ENCODE peak calls at places on chromosome 1, in six cellular contexts. L is transverse colon; C is effector memory CD4-positive, alpha-beta T cell; G is AG04450; N is right atrium auricular region; W is fibroblast of lung. M is an unnamed sample. For H3K27me3, the result is how much of the 10 kb centered on the place peaks cover.

GRCh38 chr1:81305997-81306452 is 494.7 kb upstream of the ADGRL2 start:
- DNase-seq in L (no peak), C (no peak), G (peak), N (no peak), W (peak), M (no peak)

GRCh38 chr1:160542303-160542945 is 19.4 kb upstream of the SLAMF6 start:
- DNase-seq in L (no peak), C (no peak), G (no peak), N (no peak), W (no peak), M (no peak)

GRCh38 chr1:43265431-43265830 is 4.4 kb upstream of the TMEM125 start:
- DNase-seq in L (no peak), C (no peak), G (no peak), N (no peak), W (no peak), M (no peak)

GRCh38 chr1:86436041-86436440 is 12.1 kb downstream of the CLCA2 start:
- DNase-seq in L (no peak), C (no peak), G (no peak), N (no peak), W (no peak), M (no peak)

GRCh38 chr1:157496121-157496526 is 56.2 kb downstream of the FCRL5 start:
- DNase-seq in L (no peak), C (no peak), G (no peak), N (no peak), W (peak), M (no peak)

GRCh38 chr1:204520834-204521709 is 4.9 kb downstream of the MDM4 start:
- DNase-seq in L (peak), C (peak), G (peak), N (no peak), W (peak), M (no peak)

GRCh38 chr1:86823821-86824500 is 90.0 kb downstream of the SELENOF start:
- DNase-seq in L (no peak), C (no peak), G (no peak), N (no peak), W (no peak), M (no peak)

GRCh38 chr1:3905953-3906671 is 6.0 kb upstream of the C1orf174 start:
- DNase-seq in L (no peak), C (no peak), G (no peak), N (no peak), W (no peak), M (no peak)

GRCh38 chr1:29631361-29631760 is 395.0 kb downstream of the PTPRU start:
- DNase-seq in L (no peak), C (no peak), G (peak), N (no peak), W (peak), M (no peak)

GRCh38 chr1:50929376-50929958 is 30.6 kb downstream of the FAF1 start:
- DNase-seq in L (no peak), C (no peak), G (peak), N (no peak), W (peak), M (no peak)

GRCh38 chr1:232587141-232588008 is 42.6 kb downstream of the SIPA1L2 start:
- DNase-seq in L (no peak), C (no peak), G (no peak), N (no peak), W (no peak), M (no peak)

GRCh38 chr1:1136547-1137230 is 20.8 kb upstream of the C1orf159 start:
- DNase-seq in L (peak), C (no peak), G (no peak), N (no peak), W (no peak), M (no peak)

GRCh38 chr1:56331892-56332567 is 247.3 kb downstream of the PLPP3 start:
- DNase-seq in L (no peak), C (no peak), G (no peak), N (no peak), W (peak), M (no peak)

GRCh38 chr1:6601865-6602668 is 602 bp downstream of the KLHL21 start:
- DNase-seq in L (peak), C (no peak), G (no peak), N (no peak), W (peak), M (peak)

GRCh38 chr1:4408380-4408779 is 246.0 kb upstream of the AJAP1 start:
- DNase-seq in L (no peak), C (no peak), G (no peak), N (no peak), W (no peak), M (no peak)

GRCh38 chr1:215273838-215274516 is 191.4 kb downstream of the KCNK2 start:
- DNase-seq in L (no peak), C (no peak), G (peak), N (no peak), W (peak), M (no peak)

GRCh38 chr1:175307160-175307559 is 114.6 kb upstream of the KIAA0040 start:
- DNase-seq in L (no peak), C (no peak), G (no peak), N (no peak), W (no peak), M (no peak)

GRCh38 chr1:35029756-35030155 is 2.0 kb downstream of the ZMYM6 start:
- DNase-seq in L (no peak), C (no peak), G (no peak), N (no peak), W (no peak), M (no peak)

GRCh38 chr1:56313560-56313959 is 265.8 kb downstream of the PLPP3 start:
- DNase-seq in L (no peak), C (no peak), G (no peak), N (no peak), W (no peak), M (no peak)

GRCh38 chr1:222167111-222167510 is 380.8 kb downstream of the HHIPL2 start:
- DNase-seq in L (peak), C (no peak), G (peak), N (no peak), W (peak), M (no peak)

GRCh38 chr1:21653744-21654100 is 15.4 kb downstream of the RAP1GAP start:
- DNase-seq in L (no peak), C (no peak), G (no peak), N (no peak), W (no peak), M (no peak)
- H3K27me3 ChIP-seq in L (under half), C (under half), G (under half), N (under half), W (under half), M (under half)

DNA sequence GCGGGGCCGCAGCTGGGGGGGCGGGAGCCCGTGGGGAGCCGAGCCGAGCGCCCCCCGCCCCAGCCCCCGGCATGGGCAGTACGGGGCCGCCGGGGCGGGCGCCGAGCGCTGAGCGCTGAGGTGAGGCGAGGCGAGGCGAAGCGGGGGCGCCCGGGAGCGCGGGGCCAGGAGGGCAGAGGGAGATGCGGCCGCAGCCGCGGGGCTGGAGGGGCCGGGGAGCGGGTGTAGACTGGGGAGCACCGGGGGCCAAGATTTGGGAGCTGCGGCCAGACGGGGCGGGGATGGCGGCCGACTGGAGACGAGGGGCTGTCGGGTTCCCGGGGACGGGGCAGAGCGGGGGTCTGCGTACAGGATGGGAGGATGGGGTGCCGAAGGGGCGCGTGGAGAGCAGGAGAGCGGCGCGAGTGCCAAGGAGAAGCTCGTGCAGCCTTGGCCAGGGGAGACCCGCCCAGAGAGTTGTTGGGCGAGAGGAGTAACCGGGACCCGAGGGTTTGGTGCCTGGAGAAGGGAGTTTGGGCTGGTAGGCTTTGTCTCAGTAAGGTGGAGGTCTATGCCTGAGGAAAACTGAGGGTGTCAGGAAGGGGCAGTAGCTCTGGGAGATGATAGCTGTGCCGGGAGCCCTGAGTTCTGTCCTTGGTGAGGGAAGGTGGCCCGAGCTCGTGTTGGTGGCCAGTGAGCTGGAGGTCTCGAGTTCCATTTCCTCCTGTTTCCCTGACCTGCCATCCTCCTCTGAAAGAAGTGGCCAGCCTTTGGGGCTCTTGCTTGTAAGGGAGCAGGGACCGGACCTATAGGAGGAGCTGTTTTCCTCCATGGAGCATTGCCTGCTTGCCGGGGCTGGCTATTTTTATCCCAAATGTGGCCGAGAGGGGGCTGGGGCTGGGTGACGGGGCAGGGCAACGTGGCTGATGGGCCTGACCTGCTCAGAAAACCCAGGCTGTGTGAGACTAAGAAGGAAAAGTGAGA is 539 bp downstream of the ATP8B2 start:
- DNase-seq in L (peak), C (no peak), G (peak), N (peak), W (peak), M (peak)
- H3K4me3 ChIP-seq in L (peak), C (peak), G (peak), N (peak), W (peak), M (peak)

GRCh38 chr1:11535316-11535715 is 56.4 kb downstream of the DISP3 start:
- DNase-seq in L (no peak), C (no peak), G (no peak), N (no peak), W (no peak), M (no peak)

GRCh38 chr1:11537854-11538591 is 59.1 kb downstream of the DISP3 start:
- DNase-seq in L (no peak), C (no peak), G (no peak), N (no peak), W (no peak), M (no peak)

GRCh38 chr1:11535761-11536572 is 57.0 kb downstream of the DISP3 start:
- DNase-seq in L (no peak), C (no peak), G (no peak), N (no peak), W (no peak), M (no peak)

GRCh38 chr1:11537380-11537764 is 58.4 kb downstream of the DISP3 start:
- DNase-seq in L (no peak), C (no peak), G (no peak), N (no peak), W (no peak), M (no peak)

GRCh38 chr1:11536573-11537379 is 57.8 kb downstream of the DISP3 start:
- DNase-seq in L (no peak), C (no peak), G (no peak), N (no peak), W (no peak), M (no peak)
- H3K27me3 ChIP-seq in L (under half), C (under half), G (under half), N (under half), W (under half), M (half or more)

GRCh38 chr1:226405411-226405988 is 2.4 kb downstream of the PARP1 start:
- DNase-seq in L (no peak), C (no peak), G (no peak), N (no peak), W (no peak), M (no peak)
- H3K4me3 ChIP-seq in L (no peak), C (peak), G (peak), N (no peak), W (no peak), M (no peak)

M was measured in tibial artery.